ENCODE peak calls at places on chromosomes 11 and 22, in seven cellular contexts. S, B, F, R, C, Q and U are unnamed samples.

GRCh38 chr11:10856689-10857603 is 907 bp downstream of the ZBED5 start:
- DNase-seq in Q (no peak), S (peak; percentile 40), R (no peak), C (peak; percentile 28), B (peak; percentile 60), F (no peak), U (no peak)

GRCh38 chr11:125448136-125448535 is 47.9 kb downstream of the FEZ1 start:
- DNase-seq in S (no peak), Q (no peak), C (no peak), R (no peak), B (peak; percentile 91), F (no peak), U (no peak)

GRCh38 chr11:47858169-47858543 is 10.0 kb upstream of the NUP160 start:
- DNase-seq in F (no peak), Q (no peak), C (no peak), R (no peak), B (peak; percentile 60), S (no peak), U (no peak)

GRCh38 chr22:17570851-17571631 is 7.7 kb downstream of the SLC25A18 start:
- DNase-seq in S (peak; percentile 81), F (no peak), Q (no peak), R (no peak), C (peak; percentile 58), B (peak; percentile 53), U (no peak)

GRCh38 chr11:58513747-58514367 is 6.0 kb upstream of the OR5B21 start:
- DNase-seq in C (peak; percentile 48), F (no peak), S (peak; percentile 32), R (no peak), B (peak; percentile 64), Q (no peak), U (no peak)

GRCh38 chr22:36160499-36160942 is at the start of gene APOL3:
- DNase-seq in B (peak; percentile 16), C (no peak), Q (peak; percentile 57), R (peak; percentile 28), S (peak; percentile 88), F (no peak), U (peak; percentile 18)

GRCh38 chr22:25008666-25009065 is 56.1 kb downstream of the KIAA1671 start:
- DNase-seq in S (no peak), F (no peak), R (no peak), B (peak; percentile 76), Q (no peak), C (no peak), U (no peak)

GRCh38 chr11:15897211-15897960 is 459.0 kb downstream of the SOX6 start:
- DNase-seq in R (no peak), Q (no peak), S (no peak), F (no peak), B (peak; percentile 27), C (no peak), U (no peak)

GRCh38 chr22:27108425-27109114 is 451.2 kb downstream of the MIAT start:
- DNase-seq in C (peak; percentile 16), Q (no peak), R (no peak), S (peak; percentile 71), F (no peak), B (no peak), U (no peak)

GRCh38 chr11:130203766-130204702 is 44.5 kb downstream of the ST14 start:
- DNase-seq in F (no peak), C (no peak), B (no peak), R (no peak), Q (no peak), S (no peak), U (no peak)

GRCh38 chr11:724063-724732 is 18.2 kb downstream of the EPS8L2 start:
- DNase-seq in Q (peak; percentile 41), R (no peak), B (no peak), C (no peak), S (no peak), F (no peak), U (no peak)

GRCh38 chr11:67373916-67374570 is 645 bp upstream of the CLCF1 start:
- DNase-seq in F (no peak), Q (peak; percentile 53), R (peak; percentile 41), S (peak; percentile 67), C (no peak), B (peak; percentile 97), U (no peak)

GRCh38 chr11:47187723-47188122 is 1.5 kb upstream of the PACSIN3 start:
- DNase-seq in R (no peak), B (no peak), Q (no peak), C (peak; percentile 33), S (no peak), F (no peak), U (no peak)

GRCh38 chr11:59135648-59136461 is 6.8 kb upstream of the FAM111A start:
- DNase-seq in S (peak; percentile 86), F (peak; percentile 91), R (peak; percentile 87), C (peak; percentile 67), Q (peak; percentile 92), B (peak; percentile 36), U (peak; percentile 68)

GRCh38 chr22:46906326-46907045 is 144.0 kb downstream of the TBC1D22A start:
- DNase-seq in R (no peak), S (no peak), C (no peak), F (no peak), B (no peak), Q (no peak), U (no peak)

GRCh38 chr11:69035959-69036340 is 12.8 kb upstream of the TPCN2 start:
- DNase-seq in F (no peak), B (no peak), C (no peak), R (no peak), Q (no peak), S (peak; percentile 30), U (no peak)

GRCh38 chr11:96474263-96474662 is 84.5 kb downstream of the JRKL start:
- DNase-seq in S (no peak), C (no peak), R (no peak), Q (no peak), B (peak; percentile 49), F (no peak), U (no peak)

GRCh38 chr11:7480132-7480531 is 5.2 kb upstream of the OLFML1 start:
- DNase-seq in C (no peak), F (no peak), Q (no peak), B (no peak), R (no peak), S (no peak), U (no peak)

GRCh38 chr11:74278721-74279148 is 32.7 kb downstream of the P4HA3 start:
- DNase-seq in B (peak; percentile 87), C (no peak), Q (no peak), S (peak; percentile 47), F (no peak), R (no peak), U (no peak)

GRCh38 chr11:121337740-121338272 is 45.2 kb downstream of the SC5D start:
- DNase-seq in C (peak; percentile 19), S (peak; percentile 51), B (no peak), R (no peak), F (no peak), Q (no peak), U (no peak)

GRCh38 chr11:4095509-4096230 is 1.1 kb downstream of the RRM1 start:
- DNase-seq in S (no peak), F (no peak), B (peak; percentile 71), Q (no peak), C (no peak), R (no peak), U (no peak)

GRCh38 chr11:113949891-113950290 is 25.0 kb upstream of the HTR3A start:
- DNase-seq in S (no peak), C (no peak), B (no peak), Q (no peak), R (no peak), F (no peak), U (no peak)

GRCh38 chr11:131598305-131598704 is 227.9 kb downstream of the NTM start:
- DNase-seq in F (no peak), Q (no peak), C (no peak), R (no peak), S (no peak), B (no peak), U (no peak)

GRCh38 chr22:28925916-28926315 is 42.5 kb downstream of the ZNRF3 start:
- DNase-seq in Q (no peak), F (no peak), B (no peak), S (no peak), C (no peak), R (no peak), U (no peak)

GRCh38 chr22:47091921-47092700 is 329.7 kb downstream of the TBC1D22A start:
- DNase-seq in S (no peak), Q (no peak), R (no peak), B (no peak), C (no peak), F (no peak), U (no peak)

GRCh38 chr11:22130462-22131053 is 62.3 kb upstream of the ANO5 start:
- DNase-seq in B (no peak), Q (no peak), F (no peak), R (no peak), C (peak; percentile 13), S (no peak), U (no peak)

GRCh38 chr22:41805639-41806038 is 5.2 kb downstream of the CCDC134 start:
- DNase-seq in Q (no peak), F (no peak), R (no peak), S (no peak), C (no peak), B (no peak), U (no peak)

GRCh38 chr11:96151501-96151900 is 191.5 kb downstream of the MAML2 start:
- DNase-seq in Q (no peak), C (no peak), R (no peak), F (no peak), B (no peak), S (no peak), U (no peak)

GRCh38 chr11:116740741-116741140 is 32.0 kb downstream of the BUD13 start:
- DNase-seq in F (no peak), S (no peak), C (no peak), R (no peak), Q (no peak), B (no peak), U (no peak)

GRCh38 chr11:85889676-85890579 is 34.7 kb downstream of the CCDC83 start:
- DNase-seq in C (no peak), Q (no peak), S (no peak), F (no peak), R (no peak), B (peak; percentile 77), U (no peak)

GRCh38 chr11:102882389-102883024 is 7.7 kb upstream of the MMP12 start:
- DNase-seq in Q (no peak), R (no peak), S (no peak), F (no peak), C (no peak), B (peak; percentile 82), U (no peak)

GRCh38 chr11:5366856-5367255 is 15.5 kb downstream of the OR51B6 start:
- DNase-seq in Q (no peak), B (no peak), S (no peak), C (no peak), R (no peak), F (no peak), U (no peak)

GRCh38 chr22:30382340-30382739 is 4.9 kb downstream of the RNF215 start:
- DNase-seq in C (no peak), F (no peak), S (no peak), Q (no peak), B (no peak), R (no peak), U (no peak)

GRCh38 chr11:2129323-2129698 is 9.9 kb downstream of the IGF2 start:
- DNase-seq in Q (no peak), R (no peak), F (peak; percentile 17), B (no peak), S (no peak), C (no peak), U (no peak)

GRCh38 chr11:61279934-61280656 is 15.0 kb downstream of the VWCE start:
- DNase-seq in R (no peak), S (no peak), C (no peak), Q (no peak), F (no peak), B (peak; percentile 97), U (no peak)

GRCh38 chr11:19345519-19345847 is 104.7 kb upstream of the E2F8 start:
- DNase-seq in S (no peak), R (no peak), B (no peak), C (peak; percentile 5), F (peak; percentile 27), Q (peak; percentile 2), U (no peak)